ENCODE peak calls at places on chromosomes 4 and X, in seven cellular contexts. H is stromal cell of bone marrow; K is NCI-H2081; O is cardiac septum; V is activated CD8-positive, alpha-beta T cell treated with anti-CD3 and anti-CD28 coated beads, Interleukin-2, amount 10 ng/mL, durations not matched to agents 7 days and 5 days; J is skeletal muscle cell; E is activated gamma-delta T cell. A is an unnamed sample.

GRCh38 chr4:53852343-53852742 is 212.1 kb downstream of the CHIC2 start:
- DNase-seq in J (no peak), E (no peak), O (no peak), H (peak; percentile 72), K (no peak), V (no peak), A (no peak)

GRCh38 chrX:16770970-16771482 is 15.2 kb upstream of the TXLNG start:
- DNase-seq in J (no peak), E (no peak), V (no peak), H (no peak), O (no peak), K (no peak), A (no peak)

GRCh38 chr4:85391568-85392410 is 83.2 kb upstream of the ARHGAP24 start:
- DNase-seq in K (no peak), O (no peak), H (no peak), J (no peak), E (no peak), V (no peak), A (no peak)

GRCh38 chrX:47360423-47361179 is 9.8 kb upstream of the ZNF157 start:
- DNase-seq in J (no peak), K (no peak), E (no peak), O (no peak), H (no peak), V (no peak), A (no peak)

GRCh38 chrX:68252664-68253063 is 180.6 kb downstream of the OPHN1 start:
- DNase-seq in E (no peak), V (no peak), H (no peak), O (no peak), K (no peak), J (no peak), A (no peak)

GRCh38 chr4:53576676-53577372 is 14.5 kb downstream of the LNX1 start:
- DNase-seq in V (no peak), K (peak; percentile 9), O (no peak), J (no peak), H (no peak), E (no peak), A (no peak)

GRCh38 chrX:81957900-81958545 is 756.1 kb downstream of the SH3BGRL start:
- DNase-seq in K (peak; percentile 58), E (no peak), V (no peak), H (no peak), O (no peak), J (no peak), A (no peak)

GRCh38 chrX:154431321-154431720 is 2.8 kb downstream of the ATP6AP1 start:
- DNase-seq in J (no peak), H (no peak), E (no peak), V (no peak), K (no peak), O (no peak), A (no peak)

GRCh38 chrX:40157228-40158035 is 59.7 kb upstream of the BCOR start:
- DNase-seq in H (no peak), E (no peak), J (no peak), V (no peak), O (no peak), K (no peak), A (no peak)

GRCh38 chr4:119286377-119287002 is 35.4 kb downstream of the FABP2 start:
- DNase-seq in H (peak; percentile 71), J (peak; percentile 47), O (no peak), E (no peak), K (no peak), V (peak; percentile 49), A (no peak)

GRCh38 chrX:120522820-120523219 is 37.9 kb downstream of the CUL4B start:
- DNase-seq in H (no peak), V (no peak), E (no peak), K (no peak), O (no peak), J (no peak), A (no peak)

GRCh38 chrX:9471571-9471985 is 6.7 kb downstream of the TBL1X start:
- DNase-seq in E (no peak), O (no peak), J (no peak), H (no peak), K (no peak), V (no peak), A (no peak)

GRCh38 chrX:107935200-107935599 is 47.0 kb downstream of the TEX13B start:
- DNase-seq in E (no peak), K (peak; percentile 14), V (no peak), J (peak; percentile 27), O (no peak), H (peak; percentile 4), A (no peak)

GRCh38 chrX:48648299-48648698 is 35.3 kb upstream of the WAS start:
- DNase-seq in K (peak; percentile 55), H (peak; percentile 59), E (no peak), O (no peak), V (peak; percentile 46), J (peak; percentile 29), A (peak; percentile 9)

GRCh38 chr4:112604590-112604989 is 32.1 kb downstream of the ZGRF1 start:
- DNase-seq in K (peak; percentile 24), J (peak; percentile 4), E (no peak), V (peak; percentile 48), H (peak; percentile 53), O (no peak), A (peak; percentile 5)

GRCh38 chr4:76407440-76408119 is 13.4 kb downstream of the CCDC158 start:
- DNase-seq in E (no peak), H (peak; percentile 18), K (no peak), J (no peak), V (no peak), O (no peak), A (no peak)

GRCh38 chrX:2451456-2452316 is 49.1 kb downstream of the DHRSX start:
- DNase-seq in J (peak; percentile 20), O (no peak), K (no peak), V (no peak), E (no peak), H (peak; percentile 14), A (no peak)

GRCh38 chrX:75076429-75076828 is 79.7 kb downstream of the ABCB7 start:
- DNase-seq in V (no peak), H (no peak), K (no peak), O (no peak), J (no peak), E (no peak), A (no peak)

GRCh38 chr4:158870282-158871049 is 101.6 kb downstream of the FNIP2 start:
- DNase-seq in H (no peak), J (no peak), O (no peak), V (no peak), E (peak; percentile 3), K (peak; percentile 15), A (no peak)

GRCh38 chr4:107017681-107018321 is 18.3 kb downstream of the DKK2 start:
- DNase-seq in K (no peak), H (no peak), J (no peak), O (no peak), V (no peak), E (no peak), A (no peak)

GRCh38 chr4:44425614-44426208 is 22.9 kb downstream of the KCTD8 start:
- DNase-seq in H (no peak), O (no peak), K (peak; percentile 64), E (no peak), V (no peak), J (peak; percentile 4), A (no peak)

GRCh38 chrX:71515039-71515398 is 17.9 kb upstream of the OGT start:
- DNase-seq in E (no peak), H (no peak), V (no peak), J (no peak), O (no peak), K (no peak), A (no peak)

GRCh38 chr4:8278421-8279287 is 9.1 kb downstream of the HTRA3 start:
- DNase-seq in K (no peak), J (peak; percentile 61), E (no peak), V (no peak), H (peak; percentile 91), O (no peak), A (no peak)

GRCh38 chr4:138051157-138051556 is 191.0 kb downstream of the SLC7A11 start:
- DNase-seq in H (no peak), E (no peak), K (no peak), O (no peak), J (no peak), V (no peak), A (no peak)

GRCh38 chrX:68652327-68652930 is 5.0 kb downstream of the STARD8 start:
- DNase-seq in O (no peak), E (no peak), K (no peak), J (no peak), V (no peak), H (no peak), A (no peak)

A was measured in CD4-positive, alpha-beta T cell.